ENCODE peak calls at places on chromosomes 16 and 17, in four cellular contexts. K, Z, N and O are unnamed samples.

GRCh38 chr17:81241648-81242420 is 2.7 kb downstream of the NDUFAF8 start:
- DNase-seq in N (peak), K (no peak), Z (peak), O (peak)

GRCh38 chr17:67992541-67993152 is 3.6 kb downstream of the C17orf58 start:
- DNase-seq in N (no peak), Z (no peak), K (no peak), O (no peak)

GRCh38 chr17:41631890-41632269 is 7.5 kb upstream of the KRT17 start:
- DNase-seq in Z (no peak), N (no peak), K (no peak), O (no peak)

GRCh38 chr17:56735842-56736241 is 97.9 kb downstream of the C17orf67 start:
- DNase-seq in Z (no peak), K (no peak), N (no peak), O (no peak)

GRCh38 chr17:81235822-81236740 is 2.8 kb downstream of the TEPSIN start:
- DNase-seq in N (no peak), Z (no peak), K (no peak), O (no peak)

GRCh38 chr17:28541439-28541838 is 11.0 kb downstream of the UNC119 start:
- DNase-seq in N (no peak), Z (no peak), K (no peak), O (no peak)

GRCh38 chr16:69611103-69611640 is 45.4 kb downstream of the NFAT5 start:
- DNase-seq in K (no peak), N (no peak), Z (no peak), O (no peak)

GRCh38 chr16:64626771-64627170 is 495.1 kb downstream of the CDH11 start:
- DNase-seq in N (no peak), Z (no peak), K (no peak), O (no peak)

GRCh38 chr16:86575754-86576557 is 2.4 kb upstream of the FOXL1 start:
- DNase-seq in K (no peak), N (no peak), Z (peak), O (no peak)

GRCh38 chr17:46995841-46996571 is 17.0 kb upstream of the RPRML start:
- DNase-seq in N (no peak), K (no peak), Z (no peak), O (no peak)

GRCh38 chr17:50331085-50331791 is 14.7 kb upstream of the XYLT2 start:
- DNase-seq in Z (no peak), N (no peak), K (no peak), O (no peak)

GRCh38 chr17:82836823-82837357 is 2.9 kb downstream of the ZNF750 start:
- DNase-seq in N (no peak), K (peak), Z (no peak), O (peak)

GRCh38 chr16:50338371-50339231 is 30.2 kb downstream of the BRD7 start:
- DNase-seq in K (no peak), N (no peak), Z (no peak), O (no peak)